ENCODE peak calls at places on chromosomes 1 and 21, in nine cellular contexts. C, S, I, R, B, W, F, O and D are unnamed samples.
A peak's percentile ranks its signal among the peaks of the same experiment; 100 is the strongest.

GRCh38 chr21:42537106-42537742 is 23.6 kb downstream of the SLC37A1 start:
- DNase-seq in I (no peak), F (no peak), W (no peak), R (no peak), C (no peak), B (peak; percentile 37), S (no peak), O (no peak), D (no peak)

GRCh38 chr1:100277866-100278265 is 11.8 kb downstream of the RTCA start:
- DNase-seq in I (no peak), O (no peak), C (no peak), B (no peak), W (no peak), R (no peak), F (no peak), S (no peak), D (no peak)

GRCh38 chr21:35170818-35171217 is 121.7 kb upstream of the RUNX1 start:
- DNase-seq in O (no peak), R (no peak), C (no peak), I (no peak), F (no peak), B (no peak), S (no peak), W (no peak), D (no peak)

GRCh38 chr1:71706030-71706671 is 576.2 kb downstream of the NEGR1 start:
- DNase-seq in O (no peak), R (no peak), I (no peak), B (peak; percentile 6), S (no peak), C (no peak), W (no peak), F (no peak), D (no peak)

GRCh38 chr1:99110140-99111041 is 105.7 kb upstream of the PLPPR5 start:
- DNase-seq in S (no peak), B (no peak), F (no peak), I (no peak), W (no peak), R (no peak), O (no peak), C (no peak), D (no peak)

GRCh38 chr1:17861685-17862084 is 106.6 kb downstream of the ACTL8 start:
- DNase-seq in W (peak; percentile 57), C (peak; percentile 77), S (no peak), I (no peak), F (no peak), R (no peak), O (no peak), B (peak; percentile 42), D (peak; percentile 4)

GRCh38 chr21:15604424-15604823 is 125.4 kb upstream of the USP25 start:
- DNase-seq in R (peak; percentile 55), S (no peak), W (peak; percentile 52), I (peak; percentile 71), O (no peak), F (no peak), C (peak; percentile 82), B (no peak), D (peak; percentile 68)

GRCh38 chr1:27438621-27439061 is 46.2 kb downstream of the GPR3 start:
- DNase-seq in S (no peak), B (no peak), O (no peak), W (no peak), I (no peak), C (no peak), R (no peak), F (no peak), D (no peak)

GRCh38 chr1:56320873-56321272 is 258.5 kb downstream of the PLPP3 start:
- DNase-seq in W (no peak), B (no peak), C (no peak), F (no peak), O (no peak), S (no peak), R (no peak), I (no peak), D (no peak)

GRCh38 chr1:91189096-91189495 is 167.3 kb upstream of the ZNF644 start:
- DNase-seq in O (no peak), R (no peak), S (no peak), B (no peak), W (no peak), C (no peak), F (no peak), I (no peak), D (no peak)

GRCh38 chr1:206672844-206673758 is 11.6 kb upstream of the MAPKAPK2 start:
- DNase-seq in I (no peak), W (peak; percentile 54), C (peak; percentile 41), S (peak; percentile 34), R (no peak), O (no peak), B (no peak), F (no peak), D (no peak)

GRCh38 chr1:36083635-36084501 is at the start of gene TEKT2:
- DNase-seq in R (peak; percentile 42), F (peak; percentile 79), W (peak; percentile 21), I (no peak), S (peak; percentile 60), B (peak; percentile 96), O (no peak), C (peak; percentile 63), D (no peak)

GRCh38 chr1:42998381-42998780 is 39.7 kb upstream of the SLC2A1 start:
- DNase-seq in O (no peak), B (no peak), I (no peak), W (no peak), R (no peak), C (no peak), F (no peak), S (no peak), D (no peak)

GRCh38 chr1:215003686-215004085 is 78.9 kb upstream of the KCNK2 start:
- DNase-seq in I (no peak), S (no peak), O (peak; percentile 1), B (no peak), R (no peak), W (no peak), C (no peak), F (no peak), D (no peak)

GRCh38 chr1:154265586-154265985 is 6.8 kb upstream of the HAX1 start:
- DNase-seq in F (no peak), R (no peak), C (no peak), O (no peak), S (no peak), B (no peak), W (no peak), I (no peak), D (no peak)

GRCh38 chr1:164518692-164519332 is 40.2 kb upstream of the PBX1 start:
- DNase-seq in W (no peak), O (no peak), F (no peak), B (no peak), R (no peak), C (no peak), S (no peak), I (no peak), D (no peak)

GRCh38 chr21:40049031-40049958 is 182.1 kb downstream of the PCP4 start:
- DNase-seq in O (no peak), B (no peak), I (peak; percentile 34), R (no peak), S (no peak), W (no peak), F (no peak), C (no peak), D (peak; percentile 70)

DNA sequence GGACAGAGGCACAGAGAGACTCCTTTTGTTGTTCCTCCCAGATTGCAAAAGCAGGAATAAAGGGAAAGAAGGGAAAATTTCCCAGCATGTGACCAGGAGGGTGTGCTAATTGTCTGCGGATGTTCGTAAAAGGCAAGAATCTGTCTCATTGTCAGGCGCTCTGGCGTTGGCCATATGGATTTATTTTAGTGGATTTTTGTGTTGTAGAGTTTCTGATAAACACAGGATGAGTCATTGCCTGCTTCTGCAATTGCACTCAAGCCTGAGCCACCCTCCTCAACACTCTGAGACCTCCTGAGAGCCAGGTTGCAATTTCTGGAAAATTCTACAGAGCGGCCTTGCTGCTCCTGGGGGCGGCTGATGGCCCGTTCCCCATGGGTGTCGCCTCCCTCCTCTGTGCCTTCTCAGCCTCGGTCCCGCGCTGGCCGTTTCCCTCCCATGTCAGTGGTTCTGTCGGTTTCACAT is 227.7 kb downstream of the KAZN start:
- DNase-seq in O (no peak), I (no peak), F (no peak), C (peak; percentile 91), W (peak; percentile 48), S (no peak), R (no peak), B (no peak), D (no peak)
- TF ChIP-seq CTCF in O (no peak), I (no peak), F (no peak), C (no peak), W (no peak), S (no peak), R (no peak), B (no peak), D (no peak)

GRCh38 chr1:15280416-15280815 is 33.4 kb downstream of the FHAD1 start:
- DNase-seq in F (peak; percentile 21), B (no peak), R (no peak), I (no peak), S (no peak), C (no peak), W (no peak), O (no peak), D (no peak)

GRCh38 chr1:15286452-15286851 is 39.4 kb downstream of the FHAD1 start:
- DNase-seq in B (no peak), C (no peak), O (no peak), S (no peak), F (peak; percentile 48), R (no peak), I (no peak), W (no peak), D (no peak)

GRCh38 chr1:15282810-15283474 is 35.9 kb downstream of the FHAD1 start:
- DNase-seq in S (no peak), W (no peak), C (no peak), I (no peak), F (peak; percentile 54), B (no peak), R (no peak), O (no peak), D (peak; percentile 50)

GRCh38 chr1:15282038-15282437 is 35.0 kb downstream of the FHAD1 start:
- DNase-seq in C (no peak), R (no peak), F (peak; percentile 47), B (no peak), O (no peak), W (no peak), I (no peak), S (no peak), D (no peak)

GRCh38 chr1:15283500-15283899 is 36.5 kb downstream of the FHAD1 start:
- DNase-seq in F (peak; percentile 54), S (no peak), O (no peak), C (no peak), W (no peak), I (peak; percentile 90), R (no peak), B (no peak), D (peak; percentile 94)
- TF ChIP-seq CTCF in F (peak; percentile 52), S (no peak), O (no peak), C (peak; percentile 9), W (peak; percentile 50), I (peak; percentile 16), R (no peak), B (no peak), D (peak; percentile 52)

GRCh38 chr21:45011911-45012660 is 62.3 kb upstream of the ADARB1 start:
- DNase-seq in S (no peak), F (no peak), I (peak; percentile 98), R (no peak), B (peak; percentile 89), C (peak; percentile 89), W (peak; percentile 88), O (peak; percentile 95), D (peak; percentile 92)
- TF ChIP-seq CTCF in S (no peak), F (no peak), I (no peak), R (no peak), B (peak; percentile 40), C (peak; percentile 1), W (peak; percentile 28), O (peak; percentile 57), D (no peak)

GRCh38 chr1:38586993-38587646 is 272.5 kb downstream of the RRAGC start:
- DNase-seq in B (peak; percentile 78), S (peak; percentile 83), O (peak; percentile 26), I (no peak), W (no peak), R (peak; percentile 62), F (peak; percentile 55), C (peak; percentile 47), D (peak; percentile 15)
- TF ChIP-seq CTCF in B (peak; percentile 97), S (peak; percentile 95), O (peak; percentile 86), I (peak; percentile 25), W (peak; percentile 95), R (peak; percentile 55), F (peak; percentile 68), C (peak; percentile 97), D (peak; percentile 92)